ENCODE peak calls at places on chromosomes 4 and X, in seven cellular contexts. W, V, Z, K, M, P and O are unnamed samples. For H3K9me3, the result is how much of the 10 kb centered on the place peaks cover.

GRCh38 chrX:48806088-48806487 is 4.2 kb downstream of the HDAC6 start:
- DNase-seq in W (no peak), V (no peak), Z (no peak), K (no peak), M (no peak), P (no peak), O (no peak)

GRCh38 chrX:119427024-119427794 is 28.1 kb downstream of the SLC25A43 start:
- DNase-seq in W (no peak), V (peak), Z (no peak), K (no peak), M (peak), P (no peak), O (peak)

GRCh38 chrX:68488657-68489056 is 10.2 kb upstream of the YIPF6 start:
- DNase-seq in W (no peak), V (no peak), Z (no peak), K (no peak), M (no peak), P (no peak), O (no peak)

GRCh38 chr4:182369211-182369610 is 126.0 kb downstream of the TENM3 start:
- DNase-seq in W (no peak), V (peak), Z (no peak), K (no peak), M (no peak), P (no peak), O (no peak)

GRCh38 chr4:93029774-93030173 is 726.0 kb downstream of the GRID2 start:
- DNase-seq in W (no peak), V (peak), Z (no peak), K (no peak), M (no peak), P (no peak), O (no peak)

GRCh38 chr4:182240161-182241130 is 2.8 kb upstream of the TENM3 start:
- DNase-seq in W (peak), V (peak), Z (no peak), K (no peak), M (no peak), P (no peak), O (no peak)

GRCh38 chr4:106056914-106057313 is 161.6 kb downstream of the NPNT start:
- DNase-seq in W (no peak), V (no peak), Z (no peak), K (no peak), M (no peak), P (no peak), O (no peak)

GRCh38 chr4:22688236-22688635 is 4.5 kb upstream of the GBA3 start:
- DNase-seq in W (no peak), V (no peak), Z (no peak), K (no peak), M (no peak), P (no peak), O (no peak)

GRCh38 chrX:123648028-123648810 is 84.6 kb downstream of the THOC2 start:
- DNase-seq in W (peak), V (peak), Z (peak), K (peak), M (no peak), P (peak), O (no peak)

GRCh38 chr4:142596595-142596994 is 249.5 kb downstream of the INPP4B start:
- DNase-seq in W (no peak), V (no peak), Z (no peak), K (no peak), M (no peak), P (no peak), O (no peak)

GRCh38 chr4:142600952-142601351 is 245.1 kb downstream of the INPP4B start:
- DNase-seq in W (no peak), V (peak), Z (no peak), K (no peak), M (no peak), P (no peak), O (no peak)

GRCh38 chr4:142596121-142596520 is 250.0 kb downstream of the INPP4B start:
- DNase-seq in W (no peak), V (no peak), Z (no peak), K (no peak), M (no peak), P (no peak), O (no peak)

GRCh38 chr4:142598132-142598531 is 248.0 kb downstream of the INPP4B start:
- DNase-seq in W (no peak), V (no peak), Z (no peak), K (no peak), M (no peak), P (no peak), O (no peak)

GRCh38 chr4:142595222-142595871 is 250.8 kb downstream of the INPP4B start:
- DNase-seq in W (no peak), V (no peak), Z (peak), K (no peak), M (no peak), P (no peak), O (no peak)
- H3K9me3 ChIP-seq in W (under half), V (under half), Z (under half), K (under half), M (under half), P (under half), O (under half)

DNA sequence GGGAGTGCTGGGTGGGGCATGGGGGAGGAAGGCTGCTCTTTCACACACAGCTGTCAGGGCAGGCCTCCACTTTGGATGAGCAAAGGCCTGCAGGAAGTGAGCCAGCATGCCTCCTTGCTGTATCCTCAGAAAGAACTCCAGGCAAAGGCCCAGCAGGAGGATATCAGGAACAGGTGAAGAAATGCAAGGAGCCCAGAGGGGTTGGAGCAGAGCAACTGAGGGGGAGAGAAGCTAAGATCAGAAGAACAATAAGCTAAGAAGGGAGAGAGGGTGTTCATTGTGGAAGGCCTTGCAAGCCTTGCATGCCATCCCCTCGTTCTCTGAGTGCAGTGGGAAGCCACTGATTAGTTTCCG is 115.1 kb downstream of the CAMK2D start:
- DNase-seq in W (peak), V (peak), Z (peak), K (no peak), M (no peak), P (peak), O (no peak)
- H3K9me3 ChIP-seq in W (under half), V (under half), Z (under half), K (under half), M (under half), P (under half), O (under half)

DNA sequence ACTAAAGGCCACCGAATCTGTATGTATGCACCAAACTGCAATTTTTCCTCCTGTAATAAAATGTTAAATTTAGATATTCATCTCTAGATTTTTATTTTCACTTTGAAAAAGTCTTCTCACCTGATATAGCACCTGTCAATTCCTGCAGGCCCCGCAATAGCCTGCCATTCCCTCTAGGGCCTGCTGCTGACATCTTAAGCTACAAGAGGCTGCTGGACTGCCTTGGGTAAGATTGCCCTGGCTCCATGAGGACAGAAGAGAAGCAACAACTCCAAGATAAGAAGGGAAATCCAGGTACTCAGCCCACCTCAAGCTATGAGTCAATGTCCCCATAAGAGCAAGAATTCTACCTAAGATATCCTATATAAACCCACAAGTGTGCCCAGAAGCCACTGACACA is 230.2 kb upstream of the AGTR2 start:
- DNase-seq in W (no peak), V (no peak), Z (no peak), K (no peak), M (no peak), P (no peak), O (no peak)
- H3K9me3 ChIP-seq in W (under half), V (under half), Z (under half), K (under half), M (under half), P (under half), O (under half)

GRCh38 chr4:48766393-48766792 is 13.7 kb downstream of the FRYL start:
- DNase-seq in W (no peak), V (no peak), Z (no peak), K (no peak), M (no peak), P (no peak), O (no peak)
- H3K9me3 ChIP-seq in W (under half), V (under half), Z (under half), K (under half), M (under half), P (under half), O (under half)

DNA sequence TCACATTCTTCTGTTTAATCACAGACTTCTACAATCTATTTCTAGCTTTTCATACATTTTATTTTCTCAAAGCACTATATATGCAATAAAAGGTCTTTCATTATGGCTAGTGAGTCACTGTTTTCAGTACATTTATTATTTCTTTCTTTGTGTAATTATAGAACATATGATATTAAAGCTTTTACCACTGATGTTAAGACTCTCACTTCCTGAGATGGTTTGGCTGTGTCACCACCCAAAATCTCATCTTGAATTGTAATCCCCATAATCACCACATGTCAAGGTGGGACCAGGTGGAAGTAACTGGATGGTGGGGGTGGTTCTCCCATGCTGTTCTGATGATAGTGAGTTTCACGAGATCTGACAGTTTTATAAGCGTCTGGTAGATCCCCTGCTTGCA is 41.9 kb downstream of the UBA6 start:
- DNase-seq in W (no peak), V (no peak), Z (no peak), K (no peak), M (no peak), P (no peak), O (no peak)
- H3K9me3 ChIP-seq in W (under half), V (under half), Z (under half), K (under half), M (under half), P (under half), O (under half)

GRCh38 chr4:107202744-107203143 is 166.6 kb upstream of the DKK2 start:
- DNase-seq in W (no peak), V (no peak), Z (no peak), K (no peak), M (no peak), P (no peak), O (no peak)
- H3K9me3 ChIP-seq in W (under half), V (under half), Z (under half), K (under half), M (under half), P (under half), O (under half)

DNA sequence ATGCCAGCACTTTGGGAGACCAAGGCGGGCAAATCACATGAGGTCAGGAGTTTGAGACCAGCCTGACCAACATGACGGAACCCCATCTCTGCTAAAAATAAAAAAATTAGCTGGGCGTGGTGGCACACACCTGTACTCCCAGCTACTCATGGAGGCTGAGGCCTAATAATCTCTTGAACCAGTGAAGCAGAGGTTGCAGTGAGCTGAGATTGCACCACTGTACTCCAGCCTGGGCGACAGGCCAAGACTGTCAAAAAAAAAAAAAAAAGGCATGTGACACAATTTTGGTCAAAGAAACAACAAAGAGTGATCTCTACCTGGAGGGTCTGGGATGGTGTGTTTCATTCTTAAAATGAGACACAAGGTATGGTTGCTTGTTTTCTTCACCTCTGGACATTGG is 188.2 kb upstream of the HS3ST1 start:
- DNase-seq in W (no peak), V (no peak), Z (no peak), K (no peak), M (no peak), P (no peak), O (no peak)
- H3K9me3 ChIP-seq in W (under half), V (under half), Z (under half), K (under half), M (under half), P (under half), O (under half)

GRCh38 chr4:12244949-12245348 is 816.3 kb upstream of the HS3ST1 start:
- DNase-seq in W (no peak), V (no peak), Z (no peak), K (no peak), M (no peak), P (no peak), O (no peak)
- H3K9me3 ChIP-seq in W (under half), V (under half), Z (under half), K (under half), M (under half), P (under half), O (under half)

DNA sequence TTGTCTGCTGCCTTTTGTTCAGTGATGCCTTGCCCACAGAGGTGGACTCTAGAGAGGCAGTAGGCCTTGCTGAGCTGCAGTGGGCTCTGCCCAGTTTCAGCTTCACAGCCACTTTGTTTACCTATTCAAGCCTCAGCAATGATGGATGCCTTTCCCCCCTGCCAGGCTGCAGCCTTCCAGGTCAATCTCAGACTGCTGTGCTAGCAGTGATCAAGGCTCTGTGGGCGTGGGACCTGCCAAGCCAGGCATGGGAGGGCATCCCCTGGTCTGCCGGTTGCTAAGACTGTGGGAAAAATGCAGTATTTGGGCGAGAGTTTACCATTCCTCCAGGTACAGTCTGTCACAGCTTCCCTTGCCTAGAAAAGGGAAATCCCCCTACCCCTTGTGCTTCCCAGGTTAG is 175.2 kb upstream of the PBDC1 start:
- DNase-seq in W (no peak), V (no peak), Z (no peak), K (no peak), M (no peak), P (no peak), O (no peak)
- H3K9me3 ChIP-seq in W (under half), V (under half), Z (under half), K (under half), M (under half), P (under half), O (under half)